ENCODE peak calls at places on chromosomes 11 and 22, in eight cellular contexts. One of them, this sample, is unnamed.
A peak's percentile ranks its signal among the peaks of the same experiment; 100 is the strongest.

GRCh38 chr22:38733329-38734202 is 22.2 kb downstream of the SUN2 start:
- DNase-seq in lung microvascular endothelial cell: peak; percentile 54
- DNase-seq in left ventricle myocardium inferior: peak; percentile 64
- DNase-seq in head of caudate nucleus: peak; percentile 82
- DNase-seq in lower leg skin: no peak
- DNase-seq in stimulated activated CD8-positive, alpha-beta memory T cell treated with anti-CD3 and anti-CD28 coated beads, Interleukin-12 subunit alpha, Interleukin-12 subunit beta, amount 100 ng/mL, for 4 hours: no peak
- DNase-seq in COR-L47: peak; percentile 55
- DNase-seq in NCI-H1417: peak; percentile 26
- DNase-seq in this sample: no peak

GRCh38 chr11:34461215-34461614 is 22.5 kb downstream of the CAT start:
- DNase-seq in lung microvascular endothelial cell: no peak
- DNase-seq in left ventricle myocardium inferior: no peak
- DNase-seq in head of caudate nucleus: no peak
- DNase-seq in lower leg skin: no peak
- DNase-seq in stimulated activated CD8-positive, alpha-beta memory T cell treated with anti-CD3 and anti-CD28 coated beads, Interleukin-12 subunit alpha, Interleukin-12 subunit beta, amount 100 ng/mL, for 4 hours: no peak
- DNase-seq in COR-L47: no peak
- DNase-seq in NCI-H1417: no peak
- DNase-seq in this sample: no peak

GRCh38 chr11:95863486-95864140 is 60.3 kb downstream of the MTMR2 start:
- DNase-seq in lung microvascular endothelial cell: no peak
- DNase-seq in left ventricle myocardium inferior: no peak
- DNase-seq in head of caudate nucleus: no peak
- DNase-seq in lower leg skin: no peak
- DNase-seq in stimulated activated CD8-positive, alpha-beta memory T cell treated with anti-CD3 and anti-CD28 coated beads, Interleukin-12 subunit alpha, Interleukin-12 subunit beta, amount 100 ng/mL, for 4 hours: no peak
- DNase-seq in COR-L47: no peak
- DNase-seq in NCI-H1417: no peak
- DNase-seq in this sample: no peak

GRCh38 chr22:47739216-47739615 is 976.8 kb downstream of the TBC1D22A start:
- DNase-seq in lung microvascular endothelial cell: no peak
- DNase-seq in left ventricle myocardium inferior: no peak
- DNase-seq in head of caudate nucleus: no peak
- DNase-seq in lower leg skin: peak; percentile 59
- DNase-seq in stimulated activated CD8-positive, alpha-beta memory T cell treated with anti-CD3 and anti-CD28 coated beads, Interleukin-12 subunit alpha, Interleukin-12 subunit beta, amount 100 ng/mL, for 4 hours: no peak
- DNase-seq in COR-L47: no peak
- DNase-seq in NCI-H1417: no peak
- DNase-seq in this sample: no peak

GRCh38 chr11:208917-209260 is 1.4 kb downstream of the RIC8A start:
- DNase-seq in lung microvascular endothelial cell: peak; percentile 15
- DNase-seq in left ventricle myocardium inferior: no peak
- DNase-seq in head of caudate nucleus: no peak
- DNase-seq in lower leg skin: no peak
- DNase-seq in stimulated activated CD8-positive, alpha-beta memory T cell treated with anti-CD3 and anti-CD28 coated beads, Interleukin-12 subunit alpha, Interleukin-12 subunit beta, amount 100 ng/mL, for 4 hours: no peak
- DNase-seq in COR-L47: no peak
- DNase-seq in NCI-H1417: no peak
- DNase-seq in this sample: no peak

GRCh38 chr11:119509969-119510401 is 87.0 kb upstream of the THY1 start:
- DNase-seq in lung microvascular endothelial cell: no peak
- DNase-seq in left ventricle myocardium inferior: peak; percentile 22
- DNase-seq in head of caudate nucleus: no peak
- DNase-seq in lower leg skin: no peak
- DNase-seq in stimulated activated CD8-positive, alpha-beta memory T cell treated with anti-CD3 and anti-CD28 coated beads, Interleukin-12 subunit alpha, Interleukin-12 subunit beta, amount 100 ng/mL, for 4 hours: no peak
- DNase-seq in COR-L47: no peak
- DNase-seq in NCI-H1417: no peak
- DNase-seq in this sample: no peak

GRCh38 chr11:109036011-109036410 is 371.1 kb downstream of the DDX10 start:
- DNase-seq in lung microvascular endothelial cell: no peak
- DNase-seq in left ventricle myocardium inferior: no peak
- DNase-seq in head of caudate nucleus: no peak
- DNase-seq in lower leg skin: no peak
- DNase-seq in stimulated activated CD8-positive, alpha-beta memory T cell treated with anti-CD3 and anti-CD28 coated beads, Interleukin-12 subunit alpha, Interleukin-12 subunit beta, amount 100 ng/mL, for 4 hours: no peak
- DNase-seq in COR-L47: no peak
- DNase-seq in NCI-H1417: no peak
- DNase-seq in this sample: no peak

GRCh38 chr11:69472766-69473519 is 8.5 kb upstream of the LINC01488 start:
- DNase-seq in lung microvascular endothelial cell: no peak
- DNase-seq in left ventricle myocardium inferior: peak; percentile 2
- DNase-seq in head of caudate nucleus: no peak
- DNase-seq in lower leg skin: no peak
- DNase-seq in stimulated activated CD8-positive, alpha-beta memory T cell treated with anti-CD3 and anti-CD28 coated beads, Interleukin-12 subunit alpha, Interleukin-12 subunit beta, amount 100 ng/mL, for 4 hours: no peak
- DNase-seq in COR-L47: no peak
- DNase-seq in NCI-H1417: no peak
- DNase-seq in this sample: no peak

GRCh38 chr22:49295851-49296560 is 531.7 kb downstream of the BRD1 start:
- DNase-seq in lung microvascular endothelial cell: no peak
- DNase-seq in left ventricle myocardium inferior: no peak
- DNase-seq in head of caudate nucleus: no peak
- DNase-seq in lower leg skin: peak; percentile 73
- DNase-seq in stimulated activated CD8-positive, alpha-beta memory T cell treated with anti-CD3 and anti-CD28 coated beads, Interleukin-12 subunit alpha, Interleukin-12 subunit beta, amount 100 ng/mL, for 4 hours: no peak
- DNase-seq in COR-L47: no peak
- DNase-seq in NCI-H1417: no peak
- DNase-seq in this sample: no peak

GRCh38 chr11:29280452-29280851 is 736.4 kb downstream of the KCNA4 start:
- DNase-seq in lung microvascular endothelial cell: peak; percentile 3
- DNase-seq in left ventricle myocardium inferior: no peak
- DNase-seq in head of caudate nucleus: no peak
- DNase-seq in lower leg skin: no peak
- DNase-seq in stimulated activated CD8-positive, alpha-beta memory T cell treated with anti-CD3 and anti-CD28 coated beads, Interleukin-12 subunit alpha, Interleukin-12 subunit beta, amount 100 ng/mL, for 4 hours: no peak
- DNase-seq in COR-L47: no peak
- DNase-seq in NCI-H1417: no peak
- DNase-seq in this sample: no peak

GRCh38 chr11:22633354-22633902 is 7.8 kb upstream of the FANCF start:
- DNase-seq in lung microvascular endothelial cell: no peak
- DNase-seq in left ventricle myocardium inferior: no peak
- DNase-seq in head of caudate nucleus: no peak
- DNase-seq in lower leg skin: no peak
- DNase-seq in stimulated activated CD8-positive, alpha-beta memory T cell treated with anti-CD3 and anti-CD28 coated beads, Interleukin-12 subunit alpha, Interleukin-12 subunit beta, amount 100 ng/mL, for 4 hours: no peak
- DNase-seq in COR-L47: no peak
- DNase-seq in NCI-H1417: no peak
- DNase-seq in this sample: no peak

GRCh38 chr11:114308689-114309089 is 12.5 kb downstream of the NNMT start:
- DNase-seq in lung microvascular endothelial cell: peak; percentile 75
- DNase-seq in left ventricle myocardium inferior: no peak
- DNase-seq in head of caudate nucleus: no peak
- DNase-seq in lower leg skin: no peak
- DNase-seq in stimulated activated CD8-positive, alpha-beta memory T cell treated with anti-CD3 and anti-CD28 coated beads, Interleukin-12 subunit alpha, Interleukin-12 subunit beta, amount 100 ng/mL, for 4 hours: no peak
- DNase-seq in COR-L47: peak; percentile 69
- DNase-seq in NCI-H1417: peak; percentile 73
- DNase-seq in this sample: no peak

GRCh38 chr11:11057472-11057854 is 199.6 kb upstream of the ZBED5 start:
- DNase-seq in lung microvascular endothelial cell: no peak
- DNase-seq in left ventricle myocardium inferior: no peak
- DNase-seq in head of caudate nucleus: no peak
- DNase-seq in lower leg skin: no peak
- DNase-seq in stimulated activated CD8-positive, alpha-beta memory T cell treated with anti-CD3 and anti-CD28 coated beads, Interleukin-12 subunit alpha, Interleukin-12 subunit beta, amount 100 ng/mL, for 4 hours: no peak
- DNase-seq in COR-L47: no peak
- DNase-seq in NCI-H1417: no peak
- DNase-seq in this sample: no peak

GRCh38 chr11:134686418-134686817 is 274.4 kb upstream of the B3GAT1 start:
- DNase-seq in lung microvascular endothelial cell: no peak
- DNase-seq in left ventricle myocardium inferior: no peak
- DNase-seq in head of caudate nucleus: no peak
- DNase-seq in lower leg skin: no peak
- DNase-seq in stimulated activated CD8-positive, alpha-beta memory T cell treated with anti-CD3 and anti-CD28 coated beads, Interleukin-12 subunit alpha, Interleukin-12 subunit beta, amount 100 ng/mL, for 4 hours: no peak
- DNase-seq in COR-L47: no peak
- DNase-seq in NCI-H1417: no peak
- DNase-seq in this sample: no peak

GRCh38 chr11:102927624-102927990 is 27.9 kb downstream of the MMP13 start:
- DNase-seq in lung microvascular endothelial cell: no peak
- DNase-seq in left ventricle myocardium inferior: no peak
- DNase-seq in head of caudate nucleus: peak; percentile 42
- DNase-seq in lower leg skin: no peak
- DNase-seq in stimulated activated CD8-positive, alpha-beta memory T cell treated with anti-CD3 and anti-CD28 coated beads, Interleukin-12 subunit alpha, Interleukin-12 subunit beta, amount 100 ng/mL, for 4 hours: no peak
- DNase-seq in COR-L47: no peak
- DNase-seq in NCI-H1417: no peak
- DNase-seq in this sample: no peak

GRCh38 chr11:1564535-1565172 is 7.4 kb downstream of the DUSP8 start:
- DNase-seq in lung microvascular endothelial cell: peak; percentile 55
- DNase-seq in left ventricle myocardium inferior: peak; percentile 75
- DNase-seq in head of caudate nucleus: peak; percentile 82
- DNase-seq in lower leg skin: no peak
- DNase-seq in stimulated activated CD8-positive, alpha-beta memory T cell treated with anti-CD3 and anti-CD28 coated beads, Interleukin-12 subunit alpha, Interleukin-12 subunit beta, amount 100 ng/mL, for 4 hours: no peak
- DNase-seq in COR-L47: no peak
- DNase-seq in NCI-H1417: peak; percentile 15
- DNase-seq in this sample: peak; percentile 27

GRCh38 chr11:108486828-108487227 is 11.4 kb downstream of the POGLUT3 start:
- DNase-seq in lung microvascular endothelial cell: no peak
- DNase-seq in left ventricle myocardium inferior: no peak
- DNase-seq in head of caudate nucleus: no peak
- DNase-seq in lower leg skin: no peak
- DNase-seq in stimulated activated CD8-positive, alpha-beta memory T cell treated with anti-CD3 and anti-CD28 coated beads, Interleukin-12 subunit alpha, Interleukin-12 subunit beta, amount 100 ng/mL, for 4 hours: no peak
- DNase-seq in COR-L47: no peak
- DNase-seq in NCI-H1417: no peak
- DNase-seq in this sample: no peak

GRCh38 chr11:65809496-65809895 is 22.6 kb downstream of the OVOL1 start:
- DNase-seq in lung microvascular endothelial cell: no peak
- DNase-seq in left ventricle myocardium inferior: no peak
- DNase-seq in head of caudate nucleus: no peak
- DNase-seq in lower leg skin: no peak
- DNase-seq in stimulated activated CD8-positive, alpha-beta memory T cell treated with anti-CD3 and anti-CD28 coated beads, Interleukin-12 subunit alpha, Interleukin-12 subunit beta, amount 100 ng/mL, for 4 hours: no peak
- DNase-seq in COR-L47: no peak
- DNase-seq in NCI-H1417: no peak
- DNase-seq in this sample: no peak

GRCh38 chr11:16604784-16605439 is 133.5 kb upstream of the C11orf58 start:
- DNase-seq in lung microvascular endothelial cell: no peak
- DNase-seq in left ventricle myocardium inferior: peak; percentile 56
- DNase-seq in head of caudate nucleus: peak; percentile 40
- DNase-seq in lower leg skin: peak; percentile 87
- DNase-seq in stimulated activated CD8-positive, alpha-beta memory T cell treated with anti-CD3 and anti-CD28 coated beads, Interleukin-12 subunit alpha, Interleukin-12 subunit beta, amount 100 ng/mL, for 4 hours: no peak
- DNase-seq in COR-L47: no peak
- DNase-seq in NCI-H1417: peak; percentile 78
- DNase-seq in this sample: no peak

GRCh38 chr11:64261556-64262080 is 10.3 kb downstream of the PLCB3 start:
- DNase-seq in lung microvascular endothelial cell: no peak
- DNase-seq in left ventricle myocardium inferior: no peak
- DNase-seq in head of caudate nucleus: no peak
- DNase-seq in lower leg skin: no peak
- DNase-seq in stimulated activated CD8-positive, alpha-beta memory T cell treated with anti-CD3 and anti-CD28 coated beads, Interleukin-12 subunit alpha, Interleukin-12 subunit beta, amount 100 ng/mL, for 4 hours: no peak
- DNase-seq in COR-L47: no peak
- DNase-seq in NCI-H1417: no peak
- DNase-seq in this sample: no peak

GRCh38 chr22:50551160-50551752 is 5.6 kb downstream of the KLHDC7B start:
- DNase-seq in lung microvascular endothelial cell: no peak
- DNase-seq in left ventricle myocardium inferior: no peak
- DNase-seq in head of caudate nucleus: no peak
- DNase-seq in lower leg skin: no peak
- DNase-seq in stimulated activated CD8-positive, alpha-beta memory T cell treated with anti-CD3 and anti-CD28 coated beads, Interleukin-12 subunit alpha, Interleukin-12 subunit beta, amount 100 ng/mL, for 4 hours: no peak
- DNase-seq in COR-L47: no peak
- DNase-seq in NCI-H1417: no peak
- DNase-seq in this sample: no peak

GRCh38 chr11:10382518-10382917 is 72.5 kb upstream of the AMPD3 start:
- DNase-seq in lung microvascular endothelial cell: no peak
- DNase-seq in left ventricle myocardium inferior: no peak
- DNase-seq in head of caudate nucleus: no peak
- DNase-seq in lower leg skin: no peak
- DNase-seq in stimulated activated CD8-positive, alpha-beta memory T cell treated with anti-CD3 and anti-CD28 coated beads, Interleukin-12 subunit alpha, Interleukin-12 subunit beta, amount 100 ng/mL, for 4 hours: no peak
- DNase-seq in COR-L47: no peak
- DNase-seq in NCI-H1417: no peak
- DNase-seq in this sample: no peak